ENCODE peak calls at places on chromosomes 12 and 14, in ten cellular contexts. O is GM04503, C is mucosa of gallbladder, R is HL-60, K is T-helper 2 cell, J is natural killer cell, M is sigmoid colon, Y is HS-5, E is GM04504, P is heart left ventricle. W is an unnamed sample.

GRCh38 chr14:23864856-23865255 is 88.7 kb upstream of the DHRS4 start:
- DNase-seq in M (no peak), P (no peak), J (no peak), R (no peak), O (no peak), E (no peak), K (no peak), C (no peak), Y (no peak), W (no peak)

GRCh38 chr12:17383321-17383720 is 706.7 kb downstream of the RERGL start:
- DNase-seq in P (no peak), E (no peak), K (no peak), M (no peak), C (no peak), O (no peak), J (no peak), Y (no peak), R (no peak), W (no peak)

GRCh38 chr12:96419576-96420254 is 19.5 kb upstream of the CDK17 start:
- DNase-seq in R (no peak), K (no peak), O (no peak), C (no peak), P (no peak), Y (no peak), M (no peak), E (no peak), J (no peak), W (no peak)

GRCh38 chr14:68377459-68377858 is 415.4 kb downstream of the ZFP36L1 start:
- DNase-seq in M (peak), C (peak), R (no peak), J (no peak), K (no peak), Y (no peak), E (no peak), O (no peak), P (peak), W (no peak)

GRCh38 chr14:99667821-99668220 is 16.3 kb upstream of the CYP46A1 start:
- DNase-seq in C (no peak), J (no peak), E (no peak), P (no peak), K (no peak), M (no peak), R (peak), Y (no peak), O (no peak), W (no peak)

GRCh38 chr12:43840338-43840737 is 4.5 kb downstream of the TMEM117 start:
- DNase-seq in C (no peak), P (no peak), Y (no peak), E (no peak), R (no peak), O (no peak), M (no peak), K (no peak), J (no peak), W (no peak)

GRCh38 chr14:32565256-32565655 is 236.2 kb downstream of the AKAP6 start:
- DNase-seq in P (no peak), O (no peak), M (no peak), K (no peak), E (no peak), C (no peak), Y (no peak), J (no peak), R (no peak), W (no peak)

GRCh38 chr12:21607701-21608100 is 3.1 kb upstream of the GYS2 start:
- DNase-seq in P (no peak), J (no peak), M (no peak), R (no peak), K (no peak), O (no peak), E (no peak), C (no peak), Y (no peak), W (peak)

GRCh38 chr12:93785262-93786010 is 108.3 kb downstream of the CRADD start:
- DNase-seq in C (peak), M (peak), J (no peak), E (peak), R (no peak), P (peak), K (peak), O (peak), Y (peak), W (peak)

GRCh38 chr14:81211844-81212243 is 8.9 kb downstream of the GTF2A1 start:
- DNase-seq in C (no peak), K (no peak), M (no peak), J (no peak), P (peak), Y (no peak), R (no peak), O (no peak), E (no peak), W (no peak)

GRCh38 chr14:103530390-103530789 is 1.4 kb downstream of the TRMT61A start:
- DNase-seq in M (peak), K (no peak), R (no peak), O (no peak), C (no peak), J (no peak), Y (no peak), P (no peak), E (no peak), W (no peak)

GRCh38 chr14:94547151-94547680 is 14.0 kb upstream of the SERPINA4 start:
- DNase-seq in K (no peak), E (no peak), M (no peak), R (no peak), C (no peak), O (no peak), J (no peak), P (no peak), Y (no peak), W (no peak)

GRCh38 chr14:102986810-102987579 is 64.5 kb downstream of the AMN start:
- DNase-seq in P (no peak), K (no peak), J (no peak), C (no peak), M (no peak), R (no peak), E (no peak), Y (no peak), O (no peak), W (no peak)

GRCh38 chr12:94535614-94535932 is 75.9 kb upstream of the CEP83 start:
- DNase-seq in C (no peak), P (no peak), O (no peak), J (no peak), R (no peak), E (no peak), M (no peak), Y (no peak), K (no peak), W (no peak)

GRCh38 chr12:14243941-14244340 is 121.5 kb upstream of the ATF7IP start:
- DNase-seq in P (no peak), C (no peak), E (no peak), J (no peak), O (no peak), K (no peak), R (no peak), Y (no peak), M (no peak), W (no peak)

GRCh38 chr12:38906482-38907170 is 1.2 kb upstream of the CPNE8 start:
- DNase-seq in J (peak), K (peak), C (peak), O (no peak), M (peak), R (peak), P (peak), Y (peak), E (peak), W (peak)

GRCh38 chr14:20970647-20970982 is 15.3 kb downstream of the RNASE2 start:
- DNase-seq in O (no peak), E (no peak), M (no peak), P (no peak), R (no peak), J (no peak), C (no peak), K (no peak), Y (no peak), W (no peak)

GRCh38 chr12:107884769-107885694 is 110.5 kb downstream of the ASCL4 start:
- DNase-seq in O (no peak), J (peak), M (peak), E (peak), C (peak), K (no peak), P (peak), R (no peak), Y (peak), W (peak)

GRCh38 chr14:33851931-33852330 is 98.9 kb downstream of the EGLN3 start:
- DNase-seq in O (no peak), Y (no peak), E (no peak), K (no peak), J (no peak), P (no peak), R (no peak), C (no peak), M (no peak), W (no peak)

GRCh38 chr14:51574009-51574408 is 77.7 kb upstream of the FRMD6 start:
- DNase-seq in C (no peak), P (no peak), K (no peak), J (no peak), R (no peak), M (no peak), Y (no peak), E (no peak), O (no peak), W (no peak)

GRCh38 chr12:82517808-82518207 is 159.5 kb downstream of the METTL25 start:
- DNase-seq in M (no peak), C (no peak), O (no peak), Y (no peak), K (no peak), R (no peak), J (no peak), P (no peak), E (no peak), W (no peak)

GRCh38 chr14:77076118-77076631 is 21.9 kb upstream of the CIPC start:
- DNase-seq in M (peak), P (peak), J (no peak), K (no peak), C (no peak), R (no peak), Y (no peak), O (no peak), E (no peak), W (no peak)

GRCh38 chr14:26917086-26917485 is 319.3 kb upstream of the NOVA1 start:
- DNase-seq in C (no peak), R (no peak), K (no peak), Y (no peak), M (no peak), P (no peak), J (no peak), O (no peak), E (peak), W (no peak)

GRCh38 chr12:26939192-26939832 is 1.0 kb downstream of the FGFR1OP2 start:
- DNase-seq in C (no peak), K (no peak), P (no peak), J (no peak), M (no peak), O (no peak), E (no peak), Y (no peak), R (no peak), W (no peak)

GRCh38 chr12:67413577-67413976 is 144.4 kb downstream of the CAND1 start:
- DNase-seq in E (no peak), M (no peak), P (no peak), C (no peak), Y (no peak), O (no peak), R (no peak), J (no peak), K (no peak), W (no peak)

GRCh38 chr12:105910030-105910429 is 228.7 kb downstream of the NUAK1 start:
- DNase-seq in E (no peak), O (no peak), R (no peak), M (no peak), Y (no peak), J (no peak), K (no peak), C (no peak), P (no peak), W (no peak)

GRCh38 chr12:12282761-12283160 is 15.9 kb upstream of the LRP6 start:
- DNase-seq in E (no peak), J (no peak), P (no peak), O (no peak), M (no peak), Y (no peak), C (no peak), R (no peak), K (no peak), W (no peak)

GRCh38 chr12:57852620-57853509 is 6.3 kb upstream of the CTDSP2 start:
- DNase-seq in C (no peak), K (no peak), J (no peak), R (no peak), Y (no peak), M (peak), O (no peak), P (peak), E (no peak), W (no peak)

GRCh38 chr12:106769078-106769477 is 5.4 kb upstream of the RIC8B start:
- DNase-seq in K (no peak), Y (no peak), P (no peak), R (no peak), E (no peak), O (peak), C (no peak), M (no peak), J (no peak), W (no peak)

GRCh38 chr12:132356686-132357622 is 27.6 kb upstream of the GALNT9 start:
- DNase-seq in J (no peak), P (no peak), K (no peak), Y (peak), M (peak), O (peak), R (no peak), C (peak), E (peak), W (peak)

GRCh38 chr12:4911316-4911994 is 1.8 kb downstream of the KCNA1 start:
- DNase-seq in O (no peak), E (no peak), Y (no peak), M (peak), K (no peak), C (no peak), J (no peak), R (no peak), P (no peak), W (no peak)

GRCh38 chr12:46269429-46270241 is 792 bp upstream of the SLC38A1 start:
- DNase-seq in Y (no peak), K (peak), C (no peak), O (no peak), M (no peak), J (peak), E (no peak), R (no peak), P (no peak), W (no peak)

W was measured in AG09309.